ENCODE peak calls at places on chromosome 6, in ten cellular contexts. W is stomach, L is K562, K is ovary, M is transverse colon, Y is A549, B is SK-N-SH, G is H1, F is esophagus muscularis mucosa, Q is GM12878. A is an unnamed sample.

GRCh38 chr6:35489995-35490791 is 6.7 kb downstream of the TEAD3 start:
- DNase-seq in W (no peak), Y (no peak), L (peak; percentile 89), K (peak; percentile 92), Q (no peak), M (peak; percentile 81), G (no peak), F (no peak), B (peak; percentile 61), A (peak; percentile 54)

GRCh38 chr6:74578339-74578738 is 627.5 kb downstream of the COL12A1 start:
- DNase-seq in F (no peak), Q (no peak), G (no peak), L (no peak), B (no peak), K (no peak), M (no peak), W (no peak), Y (peak; percentile 4), A (no peak)

GRCh38 chr6:163694988-163695942 is 280.7 kb downstream of the QKI start:
- DNase-seq in L (no peak), K (no peak), B (no peak), Y (no peak), Q (no peak), W (no peak), M (no peak), G (no peak), F (no peak), A (no peak)

GRCh38 chr6:112216699-112217551 is 37.4 kb downstream of the LAMA4 start:
- DNase-seq in G (no peak), B (no peak), Q (no peak), L (no peak), W (no peak), K (no peak), M (no peak), F (no peak), Y (peak; percentile 30), A (no peak)

GRCh38 chr6:12849420-12850200 is 133.0 kb downstream of the PHACTR1 start:
- DNase-seq in Q (no peak), L (no peak), Y (no peak), K (no peak), F (no peak), W (no peak), B (no peak), G (no peak), M (no peak), A (no peak)

GRCh38 chr6:158480989-158481388 is 78.9 kb upstream of the TMEM181 start:
- DNase-seq in G (no peak), W (no peak), B (no peak), M (no peak), K (no peak), F (no peak), Q (no peak), L (no peak), Y (no peak), A (no peak)

GRCh38 chr6:1766663-1767062 is 156.9 kb downstream of the FOXC1 start:
- DNase-seq in W (peak; percentile 59), M (no peak), F (no peak), B (peak; percentile 42), G (no peak), K (no peak), Y (no peak), L (no peak), Q (no peak), A (no peak)

GRCh38 chr6:130760006-130760405 is 67.2 kb upstream of the SMLR1 start:
- DNase-seq in K (no peak), W (no peak), M (no peak), L (no peak), Y (peak; percentile 13), B (peak; percentile 4), F (no peak), G (peak; percentile 49), Q (no peak), A (no peak)

GRCh38 chr6:38030380-38030779 is 210.9 kb downstream of the ZFAND3 start:
- DNase-seq in W (no peak), M (no peak), G (no peak), F (no peak), B (no peak), L (no peak), Q (no peak), K (no peak), Y (no peak), A (no peak)

DNA sequence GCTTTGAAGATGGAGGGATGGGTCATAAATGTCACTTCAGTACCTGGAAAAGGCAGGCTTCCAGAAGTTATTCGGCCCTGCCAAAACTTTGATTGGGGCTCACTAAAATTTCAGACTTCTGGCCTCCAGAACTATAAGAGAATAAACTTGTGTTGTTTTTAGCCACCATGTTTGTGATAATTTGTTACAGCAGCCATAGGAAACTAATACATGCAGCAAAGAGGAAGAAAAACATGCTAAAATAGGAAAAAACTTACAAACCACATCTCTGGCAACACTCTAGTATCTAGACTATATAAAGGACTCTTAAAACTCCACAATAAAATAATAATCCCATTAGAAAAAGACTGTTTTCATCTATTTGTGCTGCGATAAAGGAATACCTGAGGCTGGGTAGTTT is 9.5 kb downstream of the ADAT2 start:
- DNase-seq in B (no peak), F (no peak), Y (no peak), Q (no peak), M (no peak), G (no peak), W (no peak), K (no peak), L (no peak), A (no peak)
- H3K27ac ChIP-seq in B (no peak overlapping the region), F (no peak overlapping the region), Y (no peak overlapping the region), Q (no peak overlapping the region), M (no peak overlapping the region), G (no peak overlapping the region), W (no peak overlapping the region), K (no peak overlapping the region), L (no peak overlapping the region), A (no peak overlapping the region)

DNA sequence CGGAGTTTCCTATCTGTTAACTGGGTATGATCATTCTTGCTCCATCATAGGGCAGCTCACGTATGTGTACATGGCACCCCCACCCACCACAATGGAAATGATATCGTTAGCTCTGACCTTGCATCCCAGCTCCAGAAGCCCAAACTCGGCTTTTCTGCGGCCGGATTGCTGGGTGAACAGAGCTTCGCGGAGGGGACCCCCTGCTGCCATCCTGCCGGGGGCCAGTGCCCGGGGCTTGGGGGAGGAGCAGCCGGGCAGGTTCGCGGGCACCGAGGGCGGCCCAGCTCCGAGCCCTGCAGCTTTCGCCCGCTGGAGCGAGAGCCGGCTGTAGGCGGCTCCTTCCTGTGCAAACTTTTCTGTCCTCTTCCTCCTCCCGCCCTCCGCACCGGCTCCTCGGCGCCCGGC is 24.9 kb upstream of the FUCA2 start:
- DNase-seq in Q (no peak), W (peak; percentile 66), G (peak; percentile 75), K (no peak), M (peak; percentile 62), B (no peak), L (no peak), Y (peak; percentile 23), F (no peak), A (no peak)
- TF ChIP-seq EP300 in Q (no peak), W (no peak), G (no peak), K (no peak), M (no peak), B (no peak), L (no peak), Y (no peak), F (no peak), A (no peak)

GRCh38 chr6:36979343-36979742 is 6.7 kb downstream of the MTCH1 start:
- DNase-seq in B (peak; percentile 63), W (peak; percentile 57), G (no peak), F (no peak), L (no peak), K (peak; percentile 79), Q (no peak), Y (peak; percentile 25), M (peak; percentile 45), A (peak; percentile 60)
- TF ChIP-seq CTCF in B (peak; percentile 35), W (no peak), G (peak; percentile 28), F (peak; percentile 63), L (peak; percentile 17), K (peak; percentile 33), Q (no peak), Y (no peak), M (peak; percentile 53), A (peak; percentile 65)

GRCh38 chr6:135722679-135723078 is 128.8 kb upstream of the PDE7B start:
- DNase-seq in L (no peak), F (no peak), B (no peak), W (peak; percentile 35), K (no peak), Q (no peak), G (no peak), Y (peak; percentile 90), M (no peak), A (no peak)

DNA sequence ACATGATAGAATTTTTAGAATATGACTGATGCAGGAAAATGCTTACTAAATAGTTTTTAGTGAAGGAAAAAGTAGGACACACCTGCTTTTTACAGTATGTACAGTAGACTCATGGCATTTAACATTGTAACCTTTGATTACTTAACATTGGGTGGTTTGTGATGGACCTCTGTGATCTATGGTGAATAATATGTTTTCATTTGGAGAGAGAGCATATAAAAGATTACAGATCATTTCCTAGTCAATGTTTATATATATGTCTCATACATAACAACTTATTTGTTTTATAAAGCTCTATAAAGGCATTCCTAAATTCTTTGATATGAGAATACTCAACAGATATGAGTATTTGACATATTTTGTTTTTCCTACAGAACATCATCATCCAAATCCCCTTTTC is 129.3 kb upstream of the PDE7B start:
- DNase-seq in B (no peak), Y (peak; percentile 67), K (no peak), F (no peak), M (no peak), Q (no peak), L (no peak), W (no peak), G (no peak), A (no peak)
- H3K27ac ChIP-seq in B (no peak overlapping the region), Y (peak overlapping the region; percentile 85), K (no peak overlapping the region), F (no peak overlapping the region), M (no peak overlapping the region), Q (no peak overlapping the region), L (no peak overlapping the region), W (no peak overlapping the region), G (no peak overlapping the region), A (no peak overlapping the region)

GRCh38 chr6:14906621-14907020 is 339.2 kb upstream of the JARID2 start:
- DNase-seq in B (no peak), M (no peak), Y (no peak), Q (no peak), L (no peak), K (no peak), W (no peak), F (no peak), G (no peak), A (no peak)

GRCh38 chr6:14905201-14905600 is 340.7 kb upstream of the JARID2 start:
- DNase-seq in Q (no peak), G (no peak), L (no peak), Y (no peak), F (no peak), B (no peak), W (no peak), M (no peak), K (no peak), A (no peak)

GRCh38 chr6:14915888-14916832 is 329.7 kb upstream of the JARID2 start:
- DNase-seq in L (no peak), M (no peak), F (no peak), W (no peak), G (no peak), Q (no peak), Y (no peak), K (no peak), B (no peak), A (no peak)

GRCh38 chr6:14912226-14912625 is 333.6 kb upstream of the JARID2 start:
- DNase-seq in W (no peak), F (no peak), B (no peak), Q (no peak), K (peak; percentile 59), G (no peak), L (no peak), M (no peak), Y (no peak), A (no peak)

GRCh38 chr6:14910692-14911547 is 334.9 kb upstream of the JARID2 start:
- DNase-seq in F (no peak), Y (no peak), W (peak; percentile 38), M (peak; percentile 39), Q (peak; percentile 78), B (no peak), K (no peak), L (no peak), G (no peak), A (no peak)
- TF ChIP-seq EP300 in F (no peak), Y (no peak), W (no peak), M (no peak), Q (peak; percentile 28), B (no peak), K (no peak), L (peak; percentile 30), G (no peak), A (no peak)